ENCODE peak calls at places on chromosomes 12 and 14, in five cellular contexts. D, G, B, C and L are unnamed samples.

GRCh38 chr12:71057330-71057729 is 100.5 kb downstream of the TSPAN8 start:
- DNase-seq in D (no peak), G (no peak), B (no peak), C (no peak), L (no peak)

GRCh38 chr14:53872551-53873188 is 84.0 kb downstream of the BMP4 start:
- DNase-seq in C (no peak), D (no peak), B (no peak), G (no peak), L (no peak)

GRCh38 chr12:20125259-20125919 is 242.9 kb upstream of the PDE3A start:
- DNase-seq in G (no peak), D (no peak), B (no peak), C (no peak), L (no peak)

GRCh38 chr12:51318846-51319570 is 5.0 kb downstream of the BIN2 start:
- DNase-seq in D (no peak), C (no peak), G (peak; percentile 50), B (no peak), L (peak; percentile 48)

GRCh38 chr12:39807043-39807442 is 187.4 kb upstream of the ABCD2 start:
- DNase-seq in C (no peak), G (no peak), D (peak; percentile 45), B (peak; percentile 77), L (no peak)

GRCh38 chr12:62194031-62194430 is 66.2 kb upstream of the USP15 start:
- DNase-seq in C (no peak), B (no peak), G (no peak), D (peak; percentile 51), L (no peak)

GRCh38 chr12:53005215-53005985 is 856 bp upstream of the EIF4B start:
- DNase-seq in G (no peak), D (no peak), C (peak; percentile 5), B (peak; percentile 34), L (peak; percentile 29)

GRCh38 chr12:131622422-131622955 is 88.4 kb upstream of the SFSWAP start:
- DNase-seq in D (no peak), B (no peak), C (no peak), G (no peak), L (no peak)

GRCh38 chr14:32618991-32619390 is 289.9 kb downstream of the AKAP6 start:
- DNase-seq in B (no peak), D (no peak), G (no peak), C (peak; percentile 60), L (no peak)

GRCh38 chr14:96362071-96362964 is 823 bp downstream of the ATG2B start:
- DNase-seq in D (peak; percentile 69), B (peak; percentile 33), C (no peak), G (peak; percentile 26), L (peak; percentile 60)

GRCh38 chr12:96472384-96472783 is 17.0 kb upstream of the CFAP54 start:
- DNase-seq in B (no peak), C (no peak), D (no peak), G (no peak), L (no peak)

GRCh38 chr12:123269980-123270379 is 1.7 kb downstream of the CDK2AP1 start:
- DNase-seq in D (peak; percentile 92), C (no peak), B (peak; percentile 46), G (no peak), L (no peak)

GRCh38 chr12:127680516-127680915 is 586.5 kb upstream of the TMEM132C start:
- DNase-seq in B (no peak), C (no peak), G (no peak), D (no peak), L (no peak)

GRCh38 chr12:75378354-75378753 is 12.5 kb upstream of the GLIPR1L2 start:
- DNase-seq in B (no peak), G (no peak), C (no peak), D (no peak), L (no peak)
- H3K27ac ChIP-seq in B (no peak overlapping the region), G (no peak overlapping the region), C (no peak overlapping the region), D (no peak overlapping the region), L (no peak overlapping the region)

DNA sequence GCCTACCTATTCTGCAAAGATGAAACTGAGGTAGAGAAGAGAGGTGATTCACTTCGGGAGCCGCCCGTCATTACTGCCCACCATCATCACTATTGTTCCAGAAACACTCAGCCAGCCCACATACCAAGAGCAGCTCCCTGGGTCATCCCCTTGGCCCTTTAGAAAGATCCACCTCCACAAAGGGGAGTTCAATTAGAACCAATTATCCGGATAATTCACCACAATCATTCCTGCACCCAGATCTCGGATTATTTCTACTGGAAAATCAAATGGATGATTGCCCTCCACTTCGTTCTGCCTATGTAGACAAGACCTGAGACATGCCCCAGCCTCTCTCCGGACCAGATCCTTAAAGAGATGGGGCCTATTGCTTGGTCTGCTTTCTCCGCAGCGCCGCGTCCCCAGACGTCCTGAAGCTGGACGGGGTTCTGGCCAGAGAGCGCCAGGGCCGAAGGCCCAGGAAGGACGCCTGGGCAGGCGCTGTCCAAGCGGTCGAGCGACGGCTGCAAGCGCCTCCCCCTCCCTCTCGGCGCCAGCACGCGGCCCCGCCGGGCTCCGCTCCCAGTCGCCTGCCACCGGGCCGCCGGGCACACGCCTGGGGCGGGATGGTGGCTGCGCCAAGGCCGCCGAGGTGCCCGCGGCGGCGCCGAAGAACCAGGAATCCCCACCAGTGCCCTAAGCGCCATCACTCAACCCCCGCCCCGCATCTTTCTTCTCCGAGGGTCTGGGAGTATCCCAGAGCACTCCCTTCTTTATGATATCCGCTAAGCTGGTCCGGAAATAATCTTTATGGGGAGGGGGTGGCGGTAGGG is 1.3 kb upstream of the ASCL1 start:
- DNase-seq in B (peak; percentile 62), G (no peak), D (no peak), C (no peak), L (no peak)
- H3K4me3 ChIP-seq in B (peak overlapping the region; percentile 69), G (no peak overlapping the region), D (no peak overlapping the region), C (no peak overlapping the region), L (no peak overlapping the region)

DNA sequence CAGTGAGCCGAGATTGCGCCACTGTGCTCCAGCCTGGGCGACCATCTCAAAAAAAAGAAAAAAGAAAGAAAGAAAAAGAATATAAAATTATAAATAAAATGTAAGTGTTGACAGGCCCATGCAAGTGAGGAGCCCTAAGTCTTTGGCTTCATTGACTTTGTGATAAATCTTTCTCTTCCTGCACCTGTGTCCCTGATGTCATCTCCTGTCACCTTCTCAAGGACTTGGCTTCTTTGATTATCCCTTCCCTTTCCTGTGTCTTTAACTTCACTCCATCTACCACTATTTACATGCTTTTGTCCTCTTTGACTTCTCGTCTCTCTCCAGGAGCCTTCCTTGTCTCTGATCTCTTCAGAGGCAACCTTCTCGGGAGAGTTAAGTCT is 33.6 kb upstream of the WNK1 start:
- DNase-seq in C (no peak), B (no peak), G (no peak), D (no peak), L (no peak)
- H3K27ac ChIP-seq in C (no peak overlapping the region), B (no peak overlapping the region), G (no peak overlapping the region), D (no peak overlapping the region), L (peak overlapping the region; percentile 32)

GRCh38 chr12:106048016-106048415 is 90.7 kb downstream of the NUAK1 start:
- DNase-seq in D (no peak), B (no peak), C (no peak), G (no peak), L (no peak)
- H3K4me3 ChIP-seq in D (no peak overlapping the region), B (no peak overlapping the region), C (no peak overlapping the region), G (no peak overlapping the region), L (no peak overlapping the region)

DNA sequence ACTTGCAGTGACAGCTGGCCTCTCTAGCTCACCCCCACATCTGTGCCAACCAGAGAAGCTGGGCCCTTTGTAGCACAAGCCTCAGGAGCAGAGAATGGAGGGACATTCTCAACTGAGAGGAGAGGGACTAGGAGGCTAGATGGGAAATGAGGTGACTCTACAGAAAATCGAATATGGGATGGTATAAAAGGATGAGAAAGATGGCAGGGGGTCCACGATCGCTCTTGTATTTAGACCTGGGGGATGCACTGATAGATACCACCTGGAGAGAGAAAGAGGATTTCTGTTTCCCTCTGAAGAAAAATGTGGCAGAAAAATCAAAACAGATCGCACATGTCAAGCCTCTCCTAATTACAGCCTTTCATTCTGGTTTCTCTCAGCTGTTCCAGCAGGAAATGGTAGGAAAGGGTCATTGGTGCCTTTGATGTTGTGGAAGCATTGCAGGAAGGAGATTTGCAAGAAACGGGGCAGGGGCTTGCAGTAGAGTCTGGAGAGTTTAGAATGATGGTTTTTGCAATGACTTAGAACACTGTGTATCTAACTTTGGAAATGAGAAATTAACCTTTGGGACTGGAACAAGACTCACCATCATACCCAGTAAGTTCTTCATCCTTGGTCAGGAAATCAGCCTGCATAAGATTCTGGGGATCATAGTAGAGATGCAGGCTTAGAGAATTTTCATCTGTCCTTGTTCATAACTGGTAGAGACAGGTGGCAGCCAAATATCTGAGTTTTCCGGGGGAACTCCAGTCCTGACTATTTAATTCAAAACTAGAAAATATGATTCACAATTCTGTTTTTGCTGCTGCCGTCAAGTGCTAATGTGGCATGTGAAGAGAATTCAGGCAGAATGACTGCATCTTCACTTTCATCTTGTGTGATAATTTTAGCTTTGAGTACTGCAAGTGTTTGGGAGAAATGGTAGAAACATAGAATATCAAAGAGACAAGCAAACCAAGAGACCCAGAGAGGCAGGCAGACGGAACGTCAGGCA is 98.8 kb downstream of the DAD1 start:
- DNase-seq in B (no peak), G (no peak), C (no peak), D (no peak), L (no peak)
- H3K27ac ChIP-seq in B (no peak overlapping the region), G (peak overlapping the region; percentile 40), C (no peak overlapping the region), D (no peak overlapping the region), L (no peak overlapping the region)

GRCh38 chr12:26198742-26199141 is 3.4 kb downstream of the SSPN start:
- DNase-seq in D (no peak), G (no peak), B (no peak), C (peak; percentile 69), L (no peak)

GRCh38 chr12:26195641-26196423 is 459 bp downstream of the SSPN start:
- DNase-seq in B (peak; percentile 65), G (no peak), D (no peak), C (peak; percentile 79), L (peak; percentile 41)

GRCh38 chr12:26196424-26196722 is 1.0 kb downstream of the SSPN start:
- DNase-seq in D (no peak), B (no peak), G (no peak), C (no peak), L (no peak)

GRCh38 chr12:26195250-26195640 is at the start of gene SSPN:
- DNase-seq in C (peak; percentile 78), B (peak; percentile 61), D (no peak), G (no peak), L (peak; percentile 74)

DNA sequence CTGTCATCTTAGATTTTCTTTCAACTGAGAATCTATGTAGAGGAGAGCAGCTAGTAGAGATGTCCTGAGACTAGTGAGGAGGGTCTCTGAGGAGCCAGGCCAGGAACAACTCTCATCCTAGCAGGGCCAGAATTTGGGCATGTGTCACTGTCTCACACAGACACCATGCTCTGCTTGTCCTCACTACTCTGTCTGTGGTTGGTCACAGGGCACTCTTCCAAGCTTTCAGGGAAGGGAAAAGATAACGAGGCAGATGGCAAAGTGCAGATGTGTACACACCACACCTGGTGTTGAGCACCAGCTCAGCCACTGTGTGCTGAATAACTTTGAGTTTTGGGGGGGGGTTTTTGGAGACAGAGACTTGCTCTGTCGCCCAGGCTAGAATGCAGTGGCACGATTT is 2.5 kb downstream of the SSPN start:
- DNase-seq in D (no peak), C (peak; percentile 42), G (no peak), B (no peak), L (no peak)
- H3K4me3 ChIP-seq in D (no peak overlapping the region), C (no peak overlapping the region), G (no peak overlapping the region), B (no peak overlapping the region), L (no peak overlapping the region)

DNA sequence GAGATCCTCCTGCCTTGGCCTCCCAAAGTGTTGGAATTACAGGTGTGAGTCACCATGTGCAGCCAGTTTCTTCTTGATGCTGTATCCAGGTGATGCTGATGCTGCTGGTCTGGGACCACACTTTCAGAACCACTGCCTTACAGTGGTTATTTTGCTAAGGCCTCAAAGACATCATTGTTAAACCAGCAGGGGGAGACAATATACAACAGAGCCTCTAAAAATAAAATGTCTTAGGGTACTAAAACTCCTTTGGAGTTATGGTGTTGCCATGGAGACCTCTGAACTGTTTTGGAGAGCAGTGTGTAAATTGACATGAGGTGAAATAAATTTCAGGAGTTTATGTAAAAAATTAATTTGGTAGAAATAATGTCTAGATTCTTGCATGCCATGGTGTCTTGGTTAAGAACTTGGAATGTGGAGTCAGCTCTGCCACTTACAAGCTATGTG is 1.1 kb upstream of the ARG2 start:
- DNase-seq in D (peak; percentile 75), G (peak; percentile 0), C (peak; percentile 51), B (peak; percentile 89), L (no peak)
- H3K27ac ChIP-seq in D (peak overlapping the region; percentile 61), G (peak overlapping the region; percentile 78), C (no peak overlapping the region), B (no peak overlapping the region), L (no peak overlapping the region)